ENCODE peak calls at places on chromosomes 11 and 22, in nine cellular contexts. One of them, this sample, is unnamed.

GRCh38 chr22:41899110-41899509 is 15.8 kb downstream of the SHISA8 start:
- DNase-seq in HCT116: no peak
- DNase-seq in AG04450: no peak
- DNase-seq in left lung: no peak
- DNase-seq in upper lobe of right lung: no peak
- DNase-seq in A549: no peak
- DNase-seq in GM23338: no peak
- DNase-seq in endothelial cell of umbilical vein: no peak
- DNase-seq in dorsolateral prefrontal cortex: no peak
- DNase-seq in this sample: no peak

GRCh38 chr11:811446-812245 is 1.9 kb downstream of the RPLP2 start:
- DNase-seq in dorsolateral prefrontal cortex: no peak
- DNase-seq in A549: no peak
- DNase-seq in endothelial cell of umbilical vein: no peak
- DNase-seq in HCT116: no peak
- DNase-seq in left lung: no peak
- DNase-seq in GM23338: no peak
- DNase-seq in upper lobe of right lung: no peak
- DNase-seq in AG04450: no peak
- DNase-seq in this sample: no peak

GRCh38 chr22:45565973-45566372 is 63.3 kb downstream of the FBLN1 start:
- DNase-seq in GM23338: peak
- DNase-seq in upper lobe of right lung: no peak
- DNase-seq in endothelial cell of umbilical vein: no peak
- DNase-seq in left lung: no peak
- DNase-seq in dorsolateral prefrontal cortex: no peak
- DNase-seq in AG04450: no peak
- DNase-seq in HCT116: no peak
- DNase-seq in A549: no peak
- DNase-seq in this sample: no peak

GRCh38 chr11:33376331-33377099 is 119.3 kb downstream of the HIPK3 start:
- DNase-seq in left lung: peak
- DNase-seq in dorsolateral prefrontal cortex: peak
- DNase-seq in A549: no peak
- DNase-seq in HCT116: no peak
- DNase-seq in endothelial cell of umbilical vein: no peak
- DNase-seq in AG04450: no peak
- DNase-seq in GM23338: peak
- DNase-seq in upper lobe of right lung: no peak
- DNase-seq in this sample: peak

GRCh38 chr11:119363874-119364590 is 17.5 kb downstream of the USP2 start:
- DNase-seq in endothelial cell of umbilical vein: peak
- DNase-seq in HCT116: no peak
- DNase-seq in dorsolateral prefrontal cortex: peak
- DNase-seq in left lung: peak
- DNase-seq in upper lobe of right lung: peak
- DNase-seq in GM23338: peak
- DNase-seq in A549: peak
- DNase-seq in AG04450: no peak
- DNase-seq in this sample: peak

GRCh38 chr11:59178401-59178800 is 6.5 kb downstream of the DTX4 start:
- DNase-seq in left lung: no peak
- DNase-seq in AG04450: no peak
- DNase-seq in A549: no peak
- DNase-seq in endothelial cell of umbilical vein: no peak
- DNase-seq in upper lobe of right lung: no peak
- DNase-seq in GM23338: no peak
- DNase-seq in dorsolateral prefrontal cortex: no peak
- DNase-seq in HCT116: no peak
- DNase-seq in this sample: no peak

GRCh38 chr11:330307-330693 is 9.6 kb upstream of the IFITM3 start:
- DNase-seq in HCT116: no peak
- DNase-seq in dorsolateral prefrontal cortex: no peak
- DNase-seq in endothelial cell of umbilical vein: no peak
- DNase-seq in AG04450: no peak
- DNase-seq in A549: no peak
- DNase-seq in upper lobe of right lung: peak
- DNase-seq in left lung: peak
- DNase-seq in GM23338: no peak
- DNase-seq in this sample: no peak

GRCh38 chr11:132943737-132944556 is 588.4 kb downstream of the OPCML start:
- DNase-seq in A549: no peak
- DNase-seq in dorsolateral prefrontal cortex: peak
- DNase-seq in left lung: peak
- DNase-seq in AG04450: no peak
- DNase-seq in HCT116: no peak
- DNase-seq in endothelial cell of umbilical vein: no peak
- DNase-seq in GM23338: peak
- DNase-seq in upper lobe of right lung: no peak
- DNase-seq in this sample: no peak

GRCh38 chr11:11916981-11917399 is 75.2 kb downstream of the USP47 start:
- DNase-seq in HCT116: no peak
- DNase-seq in GM23338: peak
- DNase-seq in A549: no peak
- DNase-seq in AG04450: peak
- DNase-seq in dorsolateral prefrontal cortex: no peak
- DNase-seq in left lung: no peak
- DNase-seq in endothelial cell of umbilical vein: no peak
- DNase-seq in upper lobe of right lung: no peak
- DNase-seq in this sample: no peak

GRCh38 chr22:41603873-41604332 is 14.3 kb upstream of the PMM1 start:
- DNase-seq in dorsolateral prefrontal cortex: no peak
- DNase-seq in GM23338: no peak
- DNase-seq in upper lobe of right lung: no peak
- DNase-seq in HCT116: no peak
- DNase-seq in AG04450: no peak
- DNase-seq in A549: no peak
- DNase-seq in endothelial cell of umbilical vein: no peak
- DNase-seq in left lung: no peak
- DNase-seq in this sample: no peak

GRCh38 chr22:20315337-20316216 is 4.3 kb downstream of the DGCR6L start:
- DNase-seq in GM23338: no peak
- DNase-seq in left lung: peak
- DNase-seq in AG04450: no peak
- DNase-seq in A549: no peak
- DNase-seq in endothelial cell of umbilical vein: no peak
- DNase-seq in HCT116: no peak
- DNase-seq in dorsolateral prefrontal cortex: no peak
- DNase-seq in upper lobe of right lung: no peak
- DNase-seq in this sample: no peak

GRCh38 chr11:65014146-65014960 is at the start of gene ARL2:
- DNase-seq in left lung: peak
- DNase-seq in GM23338: no peak
- DNase-seq in AG04450: no peak
- DNase-seq in endothelial cell of umbilical vein: no peak
- DNase-seq in A549: peak
- DNase-seq in upper lobe of right lung: peak
- DNase-seq in HCT116: no peak
- DNase-seq in dorsolateral prefrontal cortex: no peak
- DNase-seq in this sample: no peak

GRCh38 chr11:65016705-65017104 is 2.7 kb downstream of the ARL2 start:
- DNase-seq in AG04450: no peak
- DNase-seq in A549: no peak
- DNase-seq in left lung: no peak
- DNase-seq in endothelial cell of umbilical vein: no peak
- DNase-seq in dorsolateral prefrontal cortex: no peak
- DNase-seq in GM23338: peak
- DNase-seq in HCT116: no peak
- DNase-seq in upper lobe of right lung: no peak
- DNase-seq in this sample: no peak

GRCh38 chr11:65013692-65014145 is 241 bp upstream of the ARL2 start:
- DNase-seq in AG04450: peak
- DNase-seq in GM23338: peak
- DNase-seq in HCT116: peak
- DNase-seq in upper lobe of right lung: peak
- DNase-seq in endothelial cell of umbilical vein: peak
- DNase-seq in left lung: peak
- DNase-seq in dorsolateral prefrontal cortex: peak
- DNase-seq in A549: no peak
- DNase-seq in this sample: peak

GRCh38 chr11:65008873-65009272 is 5.1 kb upstream of the ARL2 start:
- DNase-seq in AG04450: no peak
- DNase-seq in A549: no peak
- DNase-seq in upper lobe of right lung: no peak
- DNase-seq in left lung: peak
- DNase-seq in HCT116: no peak
- DNase-seq in endothelial cell of umbilical vein: no peak
- DNase-seq in dorsolateral prefrontal cortex: no peak
- DNase-seq in GM23338: no peak
- DNase-seq in this sample: no peak

DNA sequence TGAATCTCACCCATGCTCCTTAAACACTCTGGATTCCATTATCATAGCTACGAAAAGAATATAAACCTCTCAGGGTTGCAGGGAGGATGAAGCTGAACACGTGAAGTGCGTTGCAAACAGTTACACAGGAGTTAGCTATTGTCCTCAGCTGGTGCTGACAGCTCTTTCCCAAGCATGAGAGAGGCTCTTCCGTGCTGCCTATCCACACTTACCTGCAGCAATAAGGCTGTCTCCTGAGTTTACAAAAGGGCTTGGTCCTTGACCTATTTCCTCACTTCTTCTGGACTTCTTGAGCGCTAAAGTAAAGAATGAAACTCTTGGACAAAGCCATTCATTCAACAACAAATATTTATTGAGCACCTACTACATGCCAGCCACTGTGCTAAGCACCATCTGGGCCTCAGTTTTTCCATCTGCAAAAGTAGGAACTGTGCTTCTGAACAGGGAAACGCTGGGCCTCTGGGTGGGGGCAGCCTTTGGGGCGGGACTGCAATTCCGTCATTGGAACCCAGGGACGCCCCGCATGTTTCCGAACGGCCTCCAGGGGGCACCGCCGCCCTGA is 749 bp upstream of the ARL2 start:
- DNase-seq in AG04450: peak
- DNase-seq in A549: peak
- DNase-seq in left lung: peak
- DNase-seq in dorsolateral prefrontal cortex: peak
- DNase-seq in upper lobe of right lung: peak
- DNase-seq in endothelial cell of umbilical vein: no peak
- DNase-seq in GM23338: peak
- DNase-seq in HCT116: no peak
- DNase-seq in this sample: peak
- H3K27ac ChIP-seq in AG04450: peak
- H3K27ac ChIP-seq in A549: peak
- H3K27ac ChIP-seq in left lung: peak
- H3K27ac ChIP-seq in dorsolateral prefrontal cortex: peak
- H3K27ac ChIP-seq in upper lobe of right lung: peak
- H3K27ac ChIP-seq in endothelial cell of umbilical vein: peak
- H3K27ac ChIP-seq in GM23338: peak
- H3K27ac ChIP-seq in HCT116: peak
- H3K27ac ChIP-seq in this sample: peak

DNA sequence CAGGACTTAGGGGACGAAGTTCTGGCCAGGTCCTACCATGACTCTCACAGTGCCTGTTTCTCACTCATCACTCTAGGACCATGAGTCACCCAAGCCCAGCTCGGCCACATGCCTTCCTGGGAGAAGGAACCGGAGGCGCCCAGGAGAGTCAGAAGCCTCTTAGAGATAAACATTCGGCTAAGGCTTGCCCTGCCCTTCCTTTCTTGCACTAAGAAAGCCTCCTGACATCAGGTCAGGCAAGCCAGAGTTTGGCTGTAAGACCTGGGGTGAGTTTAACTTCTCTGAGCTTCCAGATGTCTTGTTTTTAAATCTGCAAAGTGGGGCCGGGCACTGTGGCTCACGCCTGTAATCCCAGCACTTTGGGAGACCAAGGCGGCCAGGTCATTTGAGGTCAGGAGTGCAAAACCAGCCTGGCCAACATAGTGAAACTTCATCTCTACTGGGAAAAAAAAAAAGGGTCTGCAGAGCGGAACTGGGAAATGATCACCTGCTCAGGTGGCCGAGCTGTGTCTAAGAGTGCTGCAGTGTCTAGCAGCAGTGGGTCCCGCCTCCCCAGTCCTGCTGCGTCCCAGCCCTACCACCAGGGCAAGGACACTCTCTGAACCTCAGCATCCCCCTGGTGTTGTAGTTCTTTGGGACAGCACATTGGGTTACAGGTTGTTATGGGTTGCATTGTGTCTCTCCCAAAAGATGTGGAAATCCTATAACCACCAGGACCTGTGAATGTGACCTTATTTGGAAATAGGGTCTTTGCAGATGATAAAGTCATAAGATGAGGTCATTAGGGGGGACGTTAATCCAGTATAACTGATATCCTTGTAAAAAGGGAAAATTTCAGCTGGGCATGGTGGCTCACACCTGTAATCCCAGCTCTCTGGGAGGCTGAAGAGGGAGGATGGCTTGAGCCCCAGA is 1.8 kb upstream of the CARS1 start:
- DNase-seq in AG04450: peak
- DNase-seq in endothelial cell of umbilical vein: peak
- DNase-seq in left lung: no peak
- DNase-seq in dorsolateral prefrontal cortex: no peak
- DNase-seq in HCT116: no peak
- DNase-seq in A549: no peak
- DNase-seq in upper lobe of right lung: no peak
- DNase-seq in GM23338: peak
- DNase-seq in this sample: peak
- TF ChIP-seq CTCF in AG04450: peak
- TF ChIP-seq CTCF in endothelial cell of umbilical vein: no peak
- TF ChIP-seq CTCF in left lung: no peak
- TF ChIP-seq CTCF in dorsolateral prefrontal cortex: no peak
- TF ChIP-seq CTCF in HCT116: peak
- TF ChIP-seq CTCF in A549: no peak
- TF ChIP-seq CTCF in upper lobe of right lung: no peak
- TF ChIP-seq CTCF in GM23338: peak
- TF ChIP-seq CTCF in this sample: no peak

GRCh38 chr22:38413085-38414008 is 41.7 kb downstream of the KCNJ4 start:
- DNase-seq in AG04450: no peak
- DNase-seq in HCT116: no peak
- DNase-seq in GM23338: no peak
- DNase-seq in endothelial cell of umbilical vein: no peak
- DNase-seq in upper lobe of right lung: peak
- DNase-seq in A549: no peak
- DNase-seq in dorsolateral prefrontal cortex: no peak
- DNase-seq in left lung: peak
- DNase-seq in this sample: peak
- H3K4me3 ChIP-seq in AG04450: no peak
- H3K4me3 ChIP-seq in HCT116: no peak
- H3K4me3 ChIP-seq in GM23338: peak
- H3K4me3 ChIP-seq in endothelial cell of umbilical vein: no peak
- H3K4me3 ChIP-seq in upper lobe of right lung: peak
- H3K4me3 ChIP-seq in A549: no peak
- H3K4me3 ChIP-seq in dorsolateral prefrontal cortex: peak
- H3K4me3 ChIP-seq in left lung: no peak
- H3K4me3 ChIP-seq in this sample: no peak

DNA sequence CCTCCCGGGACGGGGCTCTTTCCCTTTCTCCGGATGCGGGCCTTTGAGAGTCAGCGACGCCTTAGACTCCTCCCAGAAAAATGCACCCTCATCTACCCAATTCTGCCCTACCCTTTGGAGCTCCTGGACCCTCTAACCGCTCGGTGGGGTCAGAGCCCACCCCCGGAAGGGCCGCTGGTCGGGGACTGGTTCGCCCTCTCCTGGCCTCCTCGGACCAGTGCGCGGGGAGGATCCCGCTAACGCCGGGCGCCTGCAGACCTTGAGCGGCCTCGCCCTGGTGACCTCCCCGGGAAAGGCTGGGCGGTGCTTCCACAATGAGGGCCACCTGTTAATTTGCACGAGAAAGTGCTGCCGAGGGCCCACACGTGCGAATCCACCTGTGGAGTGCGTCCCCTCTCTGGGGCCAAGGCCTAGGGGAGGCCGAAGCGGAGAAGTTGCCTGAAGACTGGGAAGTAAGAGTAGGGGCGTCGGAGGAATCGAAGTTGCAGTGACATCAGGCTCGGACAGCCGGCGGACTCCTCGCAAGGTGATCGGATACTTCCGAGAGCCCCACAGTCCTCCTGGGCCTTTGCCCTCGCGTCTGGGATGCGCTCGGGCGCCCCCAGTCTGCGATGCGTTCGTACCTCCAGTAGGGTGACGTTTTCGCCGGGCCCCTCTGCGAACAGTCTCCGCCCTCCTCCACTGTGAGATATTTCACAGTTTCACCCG is 61.5 kb downstream of the ENDOD1 start:
- DNase-seq in endothelial cell of umbilical vein: peak
- DNase-seq in GM23338: peak
- DNase-seq in dorsolateral prefrontal cortex: peak
- DNase-seq in upper lobe of right lung: peak
- DNase-seq in left lung: peak
- DNase-seq in AG04450: peak
- DNase-seq in A549: peak
- DNase-seq in HCT116: peak
- DNase-seq in this sample: peak
- H3K27ac ChIP-seq in endothelial cell of umbilical vein: peak
- H3K27ac ChIP-seq in GM23338: no peak
- H3K27ac ChIP-seq in dorsolateral prefrontal cortex: peak
- H3K27ac ChIP-seq in upper lobe of right lung: peak
- H3K27ac ChIP-seq in left lung: peak
- H3K27ac ChIP-seq in AG04450: no peak
- H3K27ac ChIP-seq in A549: peak
- H3K27ac ChIP-seq in HCT116: peak
- H3K27ac ChIP-seq in this sample: no peak